ENCODE peak calls at places on chromosomes 13 and 19, in ten cellular contexts. One of them, this sample, is unnamed.
A peak's percentile ranks its signal among the peaks of the same experiment; 100 is the strongest.

GRCh38 chr19:56707821-56708220 is 36.3 kb upstream of the ZNF835 start:
- DNase-seq in globus pallidus: peak; percentile 98
- DNase-seq in NCI-H2029: no peak
- DNase-seq in fibroblast of lung: no peak
- DNase-seq in NCI-H226: no peak
- DNase-seq in NCI-H1436: no peak
- DNase-seq in activated T-cell treated with anti-CD3 and anti-CD28 coated beads for 1 hour: no peak
- DNase-seq in NCI-H1694: no peak
- DNase-seq in neural crest cell: no peak
- DNase-seq in DMS 273 treated with DMSO at 0.1 percent for 48 hours: no peak
- DNase-seq in this sample: no peak

GRCh38 chr19:44689290-44690130 is 9.4 kb upstream of the CEACAM16 start:
- DNase-seq in neural crest cell: peak; percentile 84
- DNase-seq in NCI-H1436: peak; percentile 59
- DNase-seq in globus pallidus: peak; percentile 31
- DNase-seq in NCI-H1694: peak; percentile 66
- DNase-seq in NCI-H226: peak; percentile 37
- DNase-seq in activated T-cell treated with anti-CD3 and anti-CD28 coated beads for 1 hour: peak; percentile 84
- DNase-seq in NCI-H2029: peak; percentile 46
- DNase-seq in DMS 273 treated with DMSO at 0.1 percent for 48 hours: peak; percentile 23
- DNase-seq in fibroblast of lung: peak; percentile 81
- DNase-seq in this sample: peak; percentile 68

GRCh38 chr13:20654156-20654555 is 49.3 kb upstream of the IL17D start:
- DNase-seq in NCI-H226: peak; percentile 1
- DNase-seq in NCI-H2029: no peak
- DNase-seq in activated T-cell treated with anti-CD3 and anti-CD28 coated beads for 1 hour: no peak
- DNase-seq in neural crest cell: no peak
- DNase-seq in DMS 273 treated with DMSO at 0.1 percent for 48 hours: no peak
- DNase-seq in fibroblast of lung: peak; percentile 4
- DNase-seq in NCI-H1436: no peak
- DNase-seq in globus pallidus: no peak
- DNase-seq in NCI-H1694: no peak
- DNase-seq in this sample: no peak

GRCh38 chr19:17902701-17903100 is 30.1 kb upstream of the CCDC124 start:
- DNase-seq in fibroblast of lung: peak; percentile 38
- DNase-seq in activated T-cell treated with anti-CD3 and anti-CD28 coated beads for 1 hour: no peak
- DNase-seq in globus pallidus: no peak
- DNase-seq in NCI-H2029: no peak
- DNase-seq in NCI-H1694: peak; percentile 87
- DNase-seq in NCI-H226: peak; percentile 33
- DNase-seq in DMS 273 treated with DMSO at 0.1 percent for 48 hours: peak; percentile 92
- DNase-seq in neural crest cell: no peak
- DNase-seq in NCI-H1436: no peak
- DNase-seq in this sample: peak; percentile 95

GRCh38 chr13:92843549-92843948 is 383.1 kb upstream of the GPC6 start:
- DNase-seq in activated T-cell treated with anti-CD3 and anti-CD28 coated beads for 1 hour: no peak
- DNase-seq in NCI-H1694: peak; percentile 79
- DNase-seq in globus pallidus: no peak
- DNase-seq in NCI-H1436: peak; percentile 57
- DNase-seq in fibroblast of lung: peak; percentile 88
- DNase-seq in DMS 273 treated with DMSO at 0.1 percent for 48 hours: peak; percentile 0
- DNase-seq in neural crest cell: no peak
- DNase-seq in NCI-H2029: peak; percentile 97
- DNase-seq in NCI-H226: peak; percentile 5
- DNase-seq in this sample: peak; percentile 76

GRCh38 chr13:80363890-80364503 is 23.1 kb upstream of the SPRY2 start:
- DNase-seq in DMS 273 treated with DMSO at 0.1 percent for 48 hours: no peak
- DNase-seq in globus pallidus: peak; percentile 40
- DNase-seq in NCI-H1436: no peak
- DNase-seq in NCI-H226: no peak
- DNase-seq in fibroblast of lung: peak; percentile 64
- DNase-seq in neural crest cell: no peak
- DNase-seq in activated T-cell treated with anti-CD3 and anti-CD28 coated beads for 1 hour: no peak
- DNase-seq in NCI-H1694: peak; percentile 30
- DNase-seq in NCI-H2029: no peak
- DNase-seq in this sample: peak; percentile 52

GRCh38 chr19:7852851-7853759 is 21.1 kb downstream of the PRR36 start:
- DNase-seq in NCI-H226: peak; percentile 24
- DNase-seq in neural crest cell: peak; percentile 72
- DNase-seq in NCI-H1436: peak; percentile 85
- DNase-seq in fibroblast of lung: peak; percentile 52
- DNase-seq in activated T-cell treated with anti-CD3 and anti-CD28 coated beads for 1 hour: peak; percentile 59
- DNase-seq in globus pallidus: peak; percentile 78
- DNase-seq in NCI-H1694: peak; percentile 28
- DNase-seq in DMS 273 treated with DMSO at 0.1 percent for 48 hours: peak; percentile 25
- DNase-seq in NCI-H2029: peak; percentile 90
- DNase-seq in this sample: peak; percentile 45

GRCh38 chr13:24865158-24865557 is 101.2 kb downstream of the RNF17 start:
- DNase-seq in fibroblast of lung: peak; percentile 43
- DNase-seq in neural crest cell: no peak
- DNase-seq in DMS 273 treated with DMSO at 0.1 percent for 48 hours: no peak
- DNase-seq in NCI-H226: no peak
- DNase-seq in activated T-cell treated with anti-CD3 and anti-CD28 coated beads for 1 hour: no peak
- DNase-seq in globus pallidus: no peak
- DNase-seq in NCI-H1694: no peak
- DNase-seq in NCI-H1436: no peak
- DNase-seq in NCI-H2029: no peak
- DNase-seq in this sample: peak; percentile 6

GRCh38 chr13:28657784-28658538 is 969 bp upstream of the POMP start:
- DNase-seq in fibroblast of lung: peak; percentile 42
- DNase-seq in NCI-H226: no peak
- DNase-seq in NCI-H2029: no peak
- DNase-seq in NCI-H1694: no peak
- DNase-seq in NCI-H1436: no peak
- DNase-seq in neural crest cell: no peak
- DNase-seq in activated T-cell treated with anti-CD3 and anti-CD28 coated beads for 1 hour: no peak
- DNase-seq in DMS 273 treated with DMSO at 0.1 percent for 48 hours: no peak
- DNase-seq in globus pallidus: peak; percentile 35
- DNase-seq in this sample: peak; percentile 14

GRCh38 chr13:93529961-93530360 is 303.4 kb downstream of the GPC6 start:
- DNase-seq in fibroblast of lung: peak; percentile 44
- DNase-seq in activated T-cell treated with anti-CD3 and anti-CD28 coated beads for 1 hour: no peak
- DNase-seq in NCI-H1694: no peak
- DNase-seq in NCI-H2029: no peak
- DNase-seq in DMS 273 treated with DMSO at 0.1 percent for 48 hours: peak; percentile 58
- DNase-seq in neural crest cell: no peak
- DNase-seq in NCI-H226: no peak
- DNase-seq in NCI-H1436: no peak
- DNase-seq in globus pallidus: no peak
- DNase-seq in this sample: no peak

GRCh38 chr13:92297971-92298942 is 899.8 kb downstream of the GPC5 start:
- DNase-seq in NCI-H226: no peak
- DNase-seq in DMS 273 treated with DMSO at 0.1 percent for 48 hours: no peak
- DNase-seq in NCI-H1436: no peak
- DNase-seq in fibroblast of lung: no peak
- DNase-seq in neural crest cell: no peak
- DNase-seq in NCI-H1694: no peak
- DNase-seq in globus pallidus: no peak
- DNase-seq in activated T-cell treated with anti-CD3 and anti-CD28 coated beads for 1 hour: no peak
- DNase-seq in NCI-H2029: no peak
- DNase-seq in this sample: no peak

GRCh38 chr19:5115771-5116202 is 146.9 kb downstream of the KDM4B start:
- DNase-seq in globus pallidus: no peak
- DNase-seq in NCI-H226: no peak
- DNase-seq in activated T-cell treated with anti-CD3 and anti-CD28 coated beads for 1 hour: no peak
- DNase-seq in fibroblast of lung: peak; percentile 23
- DNase-seq in NCI-H2029: no peak
- DNase-seq in DMS 273 treated with DMSO at 0.1 percent for 48 hours: no peak
- DNase-seq in NCI-H1694: no peak
- DNase-seq in NCI-H1436: no peak
- DNase-seq in neural crest cell: no peak
- DNase-seq in this sample: no peak

GRCh38 chr19:7862413-7862951 is 11.7 kb downstream of the PRR36 start:
- DNase-seq in NCI-H226: no peak
- DNase-seq in fibroblast of lung: peak; percentile 52
- DNase-seq in neural crest cell: peak; percentile 88
- DNase-seq in NCI-H1694: no peak
- DNase-seq in NCI-H2029: no peak
- DNase-seq in activated T-cell treated with anti-CD3 and anti-CD28 coated beads for 1 hour: peak; percentile 60
- DNase-seq in DMS 273 treated with DMSO at 0.1 percent for 48 hours: no peak
- DNase-seq in globus pallidus: no peak
- DNase-seq in NCI-H1436: no peak
- DNase-seq in this sample: no peak

GRCh38 chr13:111952814-111953213 is 114.1 kb upstream of the SOX1 start:
- DNase-seq in fibroblast of lung: no peak
- DNase-seq in activated T-cell treated with anti-CD3 and anti-CD28 coated beads for 1 hour: no peak
- DNase-seq in NCI-H2029: no peak
- DNase-seq in DMS 273 treated with DMSO at 0.1 percent for 48 hours: no peak
- DNase-seq in globus pallidus: no peak
- DNase-seq in NCI-H226: no peak
- DNase-seq in NCI-H1436: no peak
- DNase-seq in neural crest cell: no peak
- DNase-seq in NCI-H1694: no peak
- DNase-seq in this sample: no peak

GRCh38 chr13:66534561-66534960 is 695.6 kb downstream of the PCDH9 start:
- DNase-seq in fibroblast of lung: peak; percentile 55
- DNase-seq in neural crest cell: no peak
- DNase-seq in NCI-H226: no peak
- DNase-seq in DMS 273 treated with DMSO at 0.1 percent for 48 hours: no peak
- DNase-seq in NCI-H1694: no peak
- DNase-seq in NCI-H1436: no peak
- DNase-seq in NCI-H2029: no peak
- DNase-seq in globus pallidus: no peak
- DNase-seq in activated T-cell treated with anti-CD3 and anti-CD28 coated beads for 1 hour: no peak
- DNase-seq in this sample: no peak

GRCh38 chr19:31803819-31804446 is 454.7 kb upstream of the TSHZ3 start:
- DNase-seq in NCI-H226: no peak
- DNase-seq in DMS 273 treated with DMSO at 0.1 percent for 48 hours: no peak
- DNase-seq in NCI-H1436: no peak
- DNase-seq in fibroblast of lung: no peak
- DNase-seq in activated T-cell treated with anti-CD3 and anti-CD28 coated beads for 1 hour: no peak
- DNase-seq in NCI-H1694: no peak
- DNase-seq in globus pallidus: no peak
- DNase-seq in NCI-H2029: no peak
- DNase-seq in neural crest cell: no peak
- DNase-seq in this sample: no peak

GRCh38 chr13:110012102-110012739 is 225.8 kb upstream of the IRS2 start:
- DNase-seq in NCI-H2029: no peak
- DNase-seq in activated T-cell treated with anti-CD3 and anti-CD28 coated beads for 1 hour: no peak
- DNase-seq in NCI-H226: peak; percentile 91
- DNase-seq in globus pallidus: no peak
- DNase-seq in DMS 273 treated with DMSO at 0.1 percent for 48 hours: no peak
- DNase-seq in NCI-H1694: no peak
- DNase-seq in fibroblast of lung: peak; percentile 92
- DNase-seq in neural crest cell: no peak
- DNase-seq in NCI-H1436: no peak
- DNase-seq in this sample: peak; percentile 97

GRCh38 chr19:55346725-55347441 is 7.2 kb downstream of the KMT5C start:
- DNase-seq in NCI-H1436: no peak
- DNase-seq in fibroblast of lung: no peak
- DNase-seq in NCI-H1694: no peak
- DNase-seq in globus pallidus: no peak
- DNase-seq in NCI-H2029: no peak
- DNase-seq in DMS 273 treated with DMSO at 0.1 percent for 48 hours: no peak
- DNase-seq in neural crest cell: no peak
- DNase-seq in NCI-H226: no peak
- DNase-seq in activated T-cell treated with anti-CD3 and anti-CD28 coated beads for 1 hour: no peak
- DNase-seq in this sample: no peak

GRCh38 chr19:34336781-34337271 is 28.2 kb upstream of the GPI start:
- DNase-seq in NCI-H1436: no peak
- DNase-seq in neural crest cell: peak; percentile 36
- DNase-seq in DMS 273 treated with DMSO at 0.1 percent for 48 hours: no peak
- DNase-seq in fibroblast of lung: peak; percentile 51
- DNase-seq in activated T-cell treated with anti-CD3 and anti-CD28 coated beads for 1 hour: peak; percentile 25
- DNase-seq in NCI-H226: no peak
- DNase-seq in globus pallidus: no peak
- DNase-seq in NCI-H2029: no peak
- DNase-seq in NCI-H1694: peak; percentile 36
- DNase-seq in this sample: peak; percentile 42

GRCh38 chr19:32830231-32831014 is 39.1 kb downstream of the SLC7A9 start:
- DNase-seq in NCI-H2029: no peak
- DNase-seq in NCI-H1694: no peak
- DNase-seq in globus pallidus: no peak
- DNase-seq in neural crest cell: no peak
- DNase-seq in activated T-cell treated with anti-CD3 and anti-CD28 coated beads for 1 hour: no peak
- DNase-seq in DMS 273 treated with DMSO at 0.1 percent for 48 hours: no peak
- DNase-seq in NCI-H1436: no peak
- DNase-seq in fibroblast of lung: peak; percentile 39
- DNase-seq in NCI-H226: no peak
- DNase-seq in this sample: peak; percentile 80

GRCh38 chr13:25114220-25114619 is 18.3 kb downstream of the PABPC3 start:
- DNase-seq in NCI-H1694: peak; percentile 47
- DNase-seq in neural crest cell: peak; percentile 78
- DNase-seq in activated T-cell treated with anti-CD3 and anti-CD28 coated beads for 1 hour: peak; percentile 31
- DNase-seq in DMS 273 treated with DMSO at 0.1 percent for 48 hours: peak; percentile 47
- DNase-seq in NCI-H1436: peak; percentile 25
- DNase-seq in fibroblast of lung: peak; percentile 71
- DNase-seq in NCI-H226: peak; percentile 34
- DNase-seq in globus pallidus: peak; percentile 88
- DNase-seq in NCI-H2029: peak; percentile 9
- DNase-seq in this sample: peak; percentile 82

GRCh38 chr13:98289339-98289935 is 112.4 kb upstream of the RNF113B start:
- DNase-seq in DMS 273 treated with DMSO at 0.1 percent for 48 hours: no peak
- DNase-seq in fibroblast of lung: no peak
- DNase-seq in neural crest cell: no peak
- DNase-seq in NCI-H2029: no peak
- DNase-seq in NCI-H1694: no peak
- DNase-seq in NCI-H1436: no peak
- DNase-seq in NCI-H226: no peak
- DNase-seq in activated T-cell treated with anti-CD3 and anti-CD28 coated beads for 1 hour: no peak
- DNase-seq in globus pallidus: no peak
- DNase-seq in this sample: no peak

GRCh38 chr13:42990147-42990990 is 1.7 kb downstream of the EPSTI1 start:
- DNase-seq in fibroblast of lung: peak; percentile 57
- DNase-seq in activated T-cell treated with anti-CD3 and anti-CD28 coated beads for 1 hour: no peak
- DNase-seq in globus pallidus: no peak
- DNase-seq in neural crest cell: no peak
- DNase-seq in DMS 273 treated with DMSO at 0.1 percent for 48 hours: peak; percentile 81
- DNase-seq in NCI-H1694: peak; percentile 35
- DNase-seq in NCI-H2029: no peak
- DNase-seq in NCI-H1436: peak; percentile 42
- DNase-seq in NCI-H226: no peak
- DNase-seq in this sample: no peak